ENCODE peak calls at places on chromosomes 16 and 17, in seven cellular contexts. V is prostate gland, Z is body of pancreas, J is IMR-90, T is breast epithelium, A is adrenal gland, Y is A549. G is an unnamed sample.

GRCh38 chr17:27577124-27577761 is 53.7 kb upstream of the LGALS9 start:
- DNase-seq in A (peak; percentile 81), T (no peak), Z (peak; percentile 70), J (peak; percentile 82), Y (no peak), V (no peak), G (peak; percentile 71)

GRCh38 chr17:45792995-45793755 is 9.1 kb downstream of the CRHR1 start:
- DNase-seq in T (no peak), A (no peak), V (no peak), Y (no peak), J (no peak), Z (no peak), G (no peak)

GRCh38 chr16:80631581-80631980 is 90.8 kb downstream of the DYNLRB2 start:
- DNase-seq in J (peak; percentile 49), Y (no peak), Z (no peak), V (no peak), T (no peak), A (no peak), G (no peak)

GRCh38 chr16:10619271-10619849 is 39.0 kb upstream of the EMP2 start:
- DNase-seq in J (no peak), A (no peak), T (peak; percentile 68), V (peak; percentile 21), Z (peak; percentile 24), Y (no peak), G (no peak)

GRCh38 chr17:35245196-35245486 is 2.3 kb downstream of the SLFN5 start:
- DNase-seq in A (no peak), V (no peak), T (no peak), Z (no peak), J (peak; percentile 97), Y (peak; percentile 75), G (no peak)

GRCh38 chr17:17837380-17837821 is 615 bp upstream of the SREBF1 start:
- DNase-seq in T (no peak), J (peak; percentile 81), V (no peak), Y (peak; percentile 93), A (peak; percentile 82), Z (peak; percentile 45), G (peak; percentile 78)

GRCh38 chr16:54390095-54390494 is 103.5 kb upstream of the IRX3 start:
- DNase-seq in V (no peak), T (no peak), Y (no peak), A (no peak), J (no peak), Z (no peak), G (no peak)

GRCh38 chr16:48608871-48609452 is 1.0 kb downstream of the N4BP1 start:
- DNase-seq in J (no peak), T (no peak), V (no peak), A (no peak), Z (no peak), Y (no peak), G (no peak)

GRCh38 chr17:37564252-37564651 is 45.0 kb downstream of the SYNRG start:
- DNase-seq in V (no peak), A (no peak), J (no peak), Z (no peak), Y (no peak), T (no peak), G (no peak)

GRCh38 chr16:9053006-9053601 is 38.3 kb upstream of the HAPSTR1 start:
- DNase-seq in V (no peak), T (no peak), J (peak; percentile 75), A (peak; percentile 76), Y (peak; percentile 95), Z (peak; percentile 44), G (peak; percentile 81)

DNA sequence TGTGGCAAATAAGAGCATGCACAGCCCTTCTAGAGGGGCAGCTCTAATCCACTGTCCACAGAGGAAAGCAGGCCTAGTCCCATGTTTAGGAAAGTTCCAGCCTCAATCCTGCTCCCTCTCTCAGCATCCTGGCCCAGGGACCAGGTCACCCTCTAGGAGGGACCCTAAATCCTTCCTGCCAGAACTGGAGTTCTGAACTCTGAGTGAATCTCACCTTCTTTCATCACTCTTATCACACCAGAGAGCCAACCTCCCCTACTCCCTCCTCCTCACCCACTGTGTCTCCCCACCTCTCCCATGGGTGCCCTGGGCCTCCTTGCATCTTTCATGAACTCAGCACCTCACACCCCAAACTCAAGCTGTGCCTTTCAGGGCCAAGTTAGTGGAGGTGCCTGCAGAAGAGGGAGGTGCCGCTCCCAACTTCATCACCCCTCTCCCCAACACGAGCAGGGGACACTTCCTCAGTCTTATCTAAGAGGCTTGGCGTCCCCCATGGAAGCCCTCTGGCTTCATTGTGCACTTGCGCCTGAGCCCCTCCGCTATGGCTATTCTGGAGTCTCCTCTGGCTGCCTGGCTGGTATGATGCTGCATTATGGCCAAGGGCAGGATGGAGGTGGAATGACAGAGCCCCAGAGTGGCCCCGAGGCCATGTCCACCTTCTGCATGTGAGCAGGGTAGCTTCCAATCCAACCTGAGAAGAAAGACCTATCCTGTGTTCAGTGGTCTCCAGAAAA is 31.7 kb downstream of the PIK3R6 start:
- DNase-seq in J (no peak), A (no peak), Z (no peak), Y (no peak), V (no peak), T (no peak), G (no peak)
- TF ChIP-seq POLR2A in J (no peak), A (no peak), Z (no peak), Y (no peak), V (no peak), T (no peak), G (no peak)

GRCh38 chr17:61131555-61131954 is 268.1 kb upstream of the TBX2 start:
- DNase-seq in V (no peak), Z (no peak), J (no peak), T (no peak), A (no peak), Y (no peak), G (no peak)
- H3K4me1 ChIP-seq in V (no peaks in the 10 kb centered on the region), Z (no peaks in the 10 kb centered on the region), J (peaks cover 10% of the 10 kb centered on the region), T (no peaks in the 10 kb centered on the region), A (no peaks in the 10 kb centered on the region), Y (no peaks in the 10 kb centered on the region), G (peaks cover 7% of the 10 kb centered on the region)

GRCh38 chr17:32125848-32126153 is 16.5 kb upstream of the RHOT1 start:
- DNase-seq in A (no peak), J (no peak), Z (no peak), Y (no peak), T (no peak), V (no peak), G (no peak)

GRCh38 chr17:32126325-32126724 is 16.0 kb upstream of the RHOT1 start:
- DNase-seq in T (no peak), Y (no peak), A (no peak), J (no peak), V (no peak), Z (no peak), G (no peak)

GRCh38 chr17:32126746-32127145 is 15.6 kb upstream of the RHOT1 start:
- DNase-seq in J (no peak), Z (no peak), A (no peak), V (no peak), Y (no peak), T (no peak), G (no peak)

GRCh38 chr17:32124985-32125847 is 17.1 kb upstream of the RHOT1 start:
- DNase-seq in A (no peak), V (no peak), J (no peak), T (no peak), Y (peak; percentile 57), Z (no peak), G (no peak)

GRCh38 chr17:32127156-32127897 is 15.0 kb upstream of the RHOT1 start:
- DNase-seq in T (peak; percentile 87), A (peak; percentile 94), J (peak; percentile 54), Y (peak; percentile 75), V (peak; percentile 84), Z (peak; percentile 75), G (peak; percentile 59)
- H3K27ac ChIP-seq in T (peak overlapping the region; percentile 95), A (peak overlapping the region; percentile 93), J (peak overlapping the region; percentile 59), Y (peak overlapping the region; percentile 80), V (peak overlapping the region; percentile 79), Z (peak overlapping the region; percentile 88), G (peak overlapping the region; percentile 85)

DNA sequence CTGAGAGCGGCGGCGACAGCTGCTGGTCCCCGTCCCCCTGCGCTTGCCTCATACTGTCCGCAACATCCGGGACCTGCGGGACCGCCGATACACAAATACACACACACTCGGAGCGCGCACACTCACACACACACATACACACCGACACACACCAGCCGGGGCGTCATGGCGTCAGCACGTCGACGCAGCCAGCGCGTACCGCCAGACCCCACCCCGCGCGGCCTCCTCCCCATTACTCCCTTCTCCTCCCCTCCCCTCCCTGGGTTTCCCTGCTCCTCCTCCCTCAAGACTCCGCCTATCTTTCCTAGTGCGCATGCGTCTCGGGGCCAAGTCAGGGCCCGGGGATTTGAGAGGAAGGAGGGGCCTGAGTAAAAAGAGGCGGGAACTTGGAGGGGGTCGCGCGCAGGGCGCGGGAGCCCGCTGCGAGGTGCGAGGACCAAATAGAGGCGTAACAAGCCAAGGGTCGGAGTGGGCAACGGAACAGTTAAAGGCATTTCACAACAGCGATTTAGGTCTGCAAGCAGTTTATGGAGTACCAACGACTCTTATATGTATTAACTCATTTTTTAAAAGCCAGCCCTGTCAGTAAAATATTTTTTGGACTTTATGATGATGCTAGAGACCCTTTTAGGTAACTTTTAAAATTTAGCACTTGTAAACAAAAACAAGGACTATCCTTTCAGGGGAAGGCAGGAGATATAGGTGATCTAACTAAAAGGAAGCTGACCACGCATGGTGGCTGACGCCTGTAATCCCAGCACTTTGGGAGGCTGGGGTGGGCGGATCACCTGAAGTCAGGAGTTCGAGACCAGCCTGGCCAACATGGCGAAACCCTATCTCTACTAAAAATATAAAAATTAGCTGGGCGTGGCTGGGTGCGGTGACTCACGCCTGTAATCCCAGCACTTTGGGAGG is at the start of gene SPOP:
- DNase-seq in T (peak; percentile 99), Y (peak; percentile 100), Z (peak; percentile 100), V (peak; percentile 99), J (peak; percentile 100), A (peak; percentile 100), G (peak; percentile 100)
- TF ChIP-seq POLR2A in T (peak; percentile 35), Y (peak; percentile 50), Z (peak; percentile 83), V (peak; percentile 72), J (peak; percentile 32), A (peak; percentile 19), G (no peak)

GRCh38 chr17:36545093-36545464 is 360 bp downstream of the GGNBP2 start:
- DNase-seq in Z (no peak), Y (no peak), V (no peak), T (no peak), J (no peak), A (no peak), G (no peak)
- H3K4me1 ChIP-seq in Z (peaks cover 39% of the 10 kb centered on the region), Y (peaks cover 28% of the 10 kb centered on the region), V (peaks cover 10% of the 10 kb centered on the region), T (peaks cover 30% of the 10 kb centered on the region), J (no peaks in the 10 kb centered on the region), A (peaks cover 36% of the 10 kb centered on the region), G (peaks cover 38% of the 10 kb centered on the region)

DNA sequence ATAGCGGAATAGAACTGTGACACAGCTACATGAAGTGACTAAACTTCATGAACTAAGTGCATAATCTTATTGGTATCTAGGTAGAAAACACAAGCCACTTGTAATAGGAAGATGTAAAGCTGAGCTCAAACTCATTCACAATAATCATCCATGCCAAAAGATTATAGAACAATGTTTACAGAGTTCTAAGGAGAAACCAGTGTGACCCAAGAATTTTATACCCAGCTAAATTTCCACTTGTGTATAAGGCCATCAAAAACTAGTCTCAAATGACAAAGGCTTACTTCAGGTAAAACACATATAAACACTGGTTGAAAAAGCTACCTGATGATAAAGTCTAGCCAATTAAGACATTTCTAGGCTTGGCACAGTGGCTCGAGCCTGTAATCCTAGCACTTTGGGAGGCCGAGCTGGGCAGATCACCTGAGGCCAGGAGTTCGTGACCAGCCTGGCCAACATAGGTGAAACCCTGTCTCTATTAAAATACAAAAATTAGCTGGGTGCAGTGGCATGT is 16.9 kb upstream of the CPD start:
- DNase-seq in V (no peak), Z (no peak), A (no peak), T (no peak), J (no peak), Y (no peak), G (no peak)
- H3K27ac ChIP-seq in V (no peak overlapping the region), Z (no peak overlapping the region), A (no peak overlapping the region), T (no peak overlapping the region), J (no peak overlapping the region), Y (no peak overlapping the region), G (no peak overlapping the region)

G was measured in gastrocnemius medialis.